ENCODE peak calls at places on chromosomes 13 and 19, in eight cellular contexts. One of them, this sample, is unnamed.

GRCh38 chr19:38424272-38424671 is 1.7 kb downstream of the RASGRP4 start:
- DNase-seq in spleen: no peak
- DNase-seq in stomach: no peak
- DNase-seq in H1: no peak
- DNase-seq in suprapubic skin: no peak
- DNase-seq in HCT116: no peak
- DNase-seq in endothelial cell of umbilical vein: no peak
- DNase-seq in GM12878: no peak
- DNase-seq in this sample: no peak

GRCh38 chr13:93859666-93860065 is 619.8 kb downstream of the DCT start:
- DNase-seq in stomach: no peak
- DNase-seq in suprapubic skin: no peak
- DNase-seq in H1: no peak
- DNase-seq in spleen: no peak
- DNase-seq in endothelial cell of umbilical vein: no peak
- DNase-seq in GM12878: no peak
- DNase-seq in HCT116: no peak
- DNase-seq in this sample: no peak

GRCh38 chr19:11578342-11579142 is 1.1 kb upstream of the ACP5 start:
- DNase-seq in spleen: peak; percentile 89
- DNase-seq in endothelial cell of umbilical vein: peak; percentile 19
- DNase-seq in stomach: peak; percentile 67
- DNase-seq in suprapubic skin: no peak
- DNase-seq in HCT116: no peak
- DNase-seq in GM12878: no peak
- DNase-seq in H1: no peak
- DNase-seq in this sample: no peak

GRCh38 chr13:40549500-40550094 is 116.8 kb downstream of the FOXO1 start:
- DNase-seq in suprapubic skin: no peak
- DNase-seq in GM12878: no peak
- DNase-seq in H1: no peak
- DNase-seq in endothelial cell of umbilical vein: no peak
- DNase-seq in HCT116: no peak
- DNase-seq in spleen: no peak
- DNase-seq in stomach: no peak
- DNase-seq in this sample: no peak

GRCh38 chr13:79451500-79451962 is 29.4 kb upstream of the NDFIP2 start:
- DNase-seq in spleen: peak; percentile 71
- DNase-seq in GM12878: peak; percentile 71
- DNase-seq in stomach: no peak
- DNase-seq in HCT116: no peak
- DNase-seq in H1: no peak
- DNase-seq in suprapubic skin: no peak
- DNase-seq in endothelial cell of umbilical vein: peak; percentile 65
- DNase-seq in this sample: no peak

GRCh38 chr19:33376931-33377557 is 3.5 kb downstream of the CEBPG start:
- DNase-seq in suprapubic skin: peak; percentile 48
- DNase-seq in spleen: no peak
- DNase-seq in HCT116: no peak
- DNase-seq in H1: no peak
- DNase-seq in GM12878: no peak
- DNase-seq in endothelial cell of umbilical vein: peak; percentile 42
- DNase-seq in stomach: peak; percentile 41
- DNase-seq in this sample: no peak

GRCh38 chr19:54257116-54257480 is at the start of gene LILRB5:
- DNase-seq in stomach: no peak
- DNase-seq in suprapubic skin: peak; percentile 52
- DNase-seq in H1: no peak
- DNase-seq in spleen: no peak
- DNase-seq in endothelial cell of umbilical vein: no peak
- DNase-seq in HCT116: no peak
- DNase-seq in GM12878: no peak
- DNase-seq in this sample: no peak

GRCh38 chr13:45036206-45036605 is 46.9 kb downstream of the GPALPP1 start:
- DNase-seq in H1: no peak
- DNase-seq in GM12878: no peak
- DNase-seq in endothelial cell of umbilical vein: no peak
- DNase-seq in HCT116: no peak
- DNase-seq in stomach: no peak
- DNase-seq in suprapubic skin: no peak
- DNase-seq in spleen: no peak
- DNase-seq in this sample: no peak

GRCh38 chr13:35630551-35631275 is 154.2 kb upstream of the MAB21L1 start:
- DNase-seq in spleen: no peak
- DNase-seq in HCT116: peak; percentile 40
- DNase-seq in GM12878: no peak
- DNase-seq in suprapubic skin: no peak
- DNase-seq in stomach: no peak
- DNase-seq in H1: no peak
- DNase-seq in endothelial cell of umbilical vein: peak; percentile 13
- DNase-seq in this sample: no peak

GRCh38 chr19:991174-991931 is 7.2 kb downstream of the WDR18 start:
- DNase-seq in GM12878: no peak
- DNase-seq in H1: no peak
- DNase-seq in endothelial cell of umbilical vein: no peak
- DNase-seq in spleen: no peak
- DNase-seq in stomach: no peak
- DNase-seq in HCT116: peak; percentile 22
- DNase-seq in suprapubic skin: no peak
- DNase-seq in this sample: no peak

GRCh38 chr19:35995655-35995993 is 636 bp downstream of the SDHAF1 start:
- DNase-seq in HCT116: no peak
- DNase-seq in spleen: peak; percentile 85
- DNase-seq in GM12878: no peak
- DNase-seq in endothelial cell of umbilical vein: peak; percentile 21
- DNase-seq in H1: no peak
- DNase-seq in stomach: no peak
- DNase-seq in suprapubic skin: no peak
- DNase-seq in this sample: no peak

GRCh38 chr19:43126720-43127119 is 44.2 kb upstream of the PSG2 start:
- DNase-seq in suprapubic skin: no peak
- DNase-seq in spleen: no peak
- DNase-seq in HCT116: no peak
- DNase-seq in stomach: no peak
- DNase-seq in GM12878: no peak
- DNase-seq in endothelial cell of umbilical vein: no peak
- DNase-seq in H1: no peak
- DNase-seq in this sample: no peak

GRCh38 chr13:35219021-35219420 is 257.5 kb downstream of the MAB21L1 start:
- DNase-seq in GM12878: no peak
- DNase-seq in stomach: no peak
- DNase-seq in H1: no peak
- DNase-seq in endothelial cell of umbilical vein: peak; percentile 82
- DNase-seq in suprapubic skin: no peak
- DNase-seq in HCT116: no peak
- DNase-seq in spleen: no peak
- DNase-seq in this sample: no peak

GRCh38 chr13:25633108-25633507 is 261.3 kb downstream of the ATP8A2 start:
- DNase-seq in H1: no peak
- DNase-seq in suprapubic skin: no peak
- DNase-seq in stomach: no peak
- DNase-seq in GM12878: no peak
- DNase-seq in spleen: no peak
- DNase-seq in HCT116: no peak
- DNase-seq in endothelial cell of umbilical vein: no peak
- DNase-seq in this sample: no peak

GRCh38 chr19:2239173-2239572 is 2.5 kb downstream of the SF3A2 start:
- DNase-seq in HCT116: no peak
- DNase-seq in endothelial cell of umbilical vein: no peak
- DNase-seq in H1: no peak
- DNase-seq in spleen: no peak
- DNase-seq in stomach: no peak
- DNase-seq in suprapubic skin: no peak
- DNase-seq in GM12878: no peak
- DNase-seq in this sample: no peak

GRCh38 chr19:2237869-2238153 is 1.2 kb downstream of the SF3A2 start:
- DNase-seq in spleen: no peak
- DNase-seq in suprapubic skin: no peak
- DNase-seq in GM12878: no peak
- DNase-seq in stomach: no peak
- DNase-seq in HCT116: no peak
- DNase-seq in endothelial cell of umbilical vein: no peak
- DNase-seq in H1: no peak
- DNase-seq in this sample: no peak

GRCh38 chr19:2240881-2241760 is 4.5 kb downstream of the SF3A2 start:
- DNase-seq in suprapubic skin: no peak
- DNase-seq in stomach: no peak
- DNase-seq in HCT116: no peak
- DNase-seq in spleen: no peak
- DNase-seq in endothelial cell of umbilical vein: no peak
- DNase-seq in H1: no peak
- DNase-seq in GM12878: no peak
- DNase-seq in this sample: no peak

GRCh38 chr19:2242092-2242537 is 5.5 kb downstream of the SF3A2 start:
- DNase-seq in suprapubic skin: no peak
- DNase-seq in H1: no peak
- DNase-seq in endothelial cell of umbilical vein: no peak
- DNase-seq in stomach: no peak
- DNase-seq in HCT116: no peak
- DNase-seq in spleen: no peak
- DNase-seq in GM12878: no peak
- DNase-seq in this sample: no peak

DNA sequence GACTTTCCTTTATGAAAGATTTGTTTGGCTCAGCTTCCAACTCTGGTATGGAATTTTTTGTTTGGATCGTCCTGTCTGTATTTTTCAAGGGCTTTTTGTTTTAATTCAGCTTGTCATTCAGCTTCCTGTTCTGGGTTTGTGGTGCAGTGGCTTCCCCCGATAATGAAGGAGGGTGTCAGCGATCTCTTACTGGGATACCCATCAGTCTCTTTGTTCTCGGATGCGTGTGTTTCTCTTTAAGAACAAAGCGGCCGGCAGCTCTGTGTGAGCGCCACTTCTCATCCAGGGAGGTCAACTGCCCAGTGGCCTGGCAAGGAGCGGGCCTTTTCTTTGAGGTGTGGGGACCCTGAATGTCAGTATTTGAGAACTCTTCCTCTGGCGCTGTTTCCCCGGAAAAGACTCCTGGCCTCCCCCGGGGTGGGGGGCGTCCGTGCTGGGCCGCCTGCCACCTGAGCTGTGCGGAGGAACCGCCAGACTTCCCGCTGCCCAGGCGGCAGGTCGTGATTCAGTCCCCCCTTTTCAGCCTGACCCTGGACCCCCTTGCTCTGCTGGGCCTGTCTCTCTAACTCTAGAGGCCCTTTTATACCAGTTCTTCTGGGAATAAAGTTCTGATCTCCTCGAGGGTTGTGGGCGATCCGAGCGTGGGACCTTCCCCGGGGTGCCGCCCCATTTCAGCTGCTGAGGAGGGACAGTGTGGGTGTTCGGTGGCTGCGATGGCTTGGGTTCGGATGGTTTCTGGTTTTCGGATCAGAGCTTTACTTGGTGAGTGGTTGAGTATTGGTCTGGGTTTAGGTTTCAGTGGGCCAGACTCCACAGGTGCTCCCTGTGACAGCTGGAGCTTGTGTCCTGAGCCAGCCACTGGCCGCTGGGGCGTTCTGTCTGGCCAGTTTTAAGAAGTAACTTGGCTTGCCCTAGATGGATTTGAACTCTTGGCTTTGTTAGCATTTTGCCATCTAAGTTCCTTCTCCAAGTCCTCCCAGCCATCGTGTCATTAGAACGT is 3.4 kb downstream of the SF3A2 start:
- DNase-seq in H1: no peak
- DNase-seq in endothelial cell of umbilical vein: peak; percentile 96
- DNase-seq in GM12878: no peak
- DNase-seq in stomach: no peak
- DNase-seq in suprapubic skin: no peak
- DNase-seq in HCT116: no peak
- DNase-seq in spleen: no peak
- DNase-seq in this sample: no peak
- TF ChIP-seq POLR2A in H1: no peak
- TF ChIP-seq POLR2A in endothelial cell of umbilical vein: no peak
- TF ChIP-seq POLR2A in GM12878: no peak
- TF ChIP-seq POLR2A in stomach: no peak
- TF ChIP-seq POLR2A in suprapubic skin: no peak
- TF ChIP-seq POLR2A in HCT116: no peak
- TF ChIP-seq POLR2A in spleen: no peak
- TF ChIP-seq POLR2A in this sample: no peak

DNA sequence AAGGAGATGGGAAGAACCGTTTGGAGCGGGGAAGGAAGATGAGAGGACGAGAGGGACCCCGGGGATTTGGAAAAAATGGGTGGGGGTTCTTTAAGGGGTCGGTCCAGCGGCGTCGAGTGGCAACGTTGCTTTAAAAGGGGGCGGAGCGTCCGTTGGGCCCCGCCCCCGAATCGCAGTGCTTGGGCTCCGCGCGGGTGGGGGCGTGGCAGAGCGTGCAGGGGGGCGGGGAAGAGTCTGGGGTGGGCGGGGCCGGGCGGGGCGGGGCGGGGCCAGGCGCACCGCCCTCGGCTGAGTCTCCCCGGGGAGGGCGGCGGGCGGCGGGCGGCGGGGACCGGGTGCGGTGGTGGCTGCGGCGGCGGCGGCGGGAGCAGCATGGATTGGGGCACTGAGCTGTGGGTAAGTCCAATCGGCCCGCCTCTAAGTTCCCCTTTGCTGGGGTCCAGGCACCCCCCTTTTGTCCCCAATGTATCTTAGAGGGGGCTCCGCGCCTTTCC is at the start of gene TRIP10:
- DNase-seq in HCT116: no peak
- DNase-seq in H1: no peak
- DNase-seq in suprapubic skin: peak; percentile 90
- DNase-seq in spleen: peak; percentile 93
- DNase-seq in endothelial cell of umbilical vein: peak; percentile 66
- DNase-seq in GM12878: no peak
- DNase-seq in stomach: peak; percentile 90
- DNase-seq in this sample: peak; percentile 79
- H3K4me3 ChIP-seq in HCT116: peak within 1 kb of the TSS; percentile 95
- H3K4me3 ChIP-seq in H1: peak within 1 kb of the TSS; percentile 84
- H3K4me3 ChIP-seq in suprapubic skin: peak within 1 kb of the TSS; percentile 93
- H3K4me3 ChIP-seq in spleen: peak within 1 kb of the TSS; percentile 66
- H3K4me3 ChIP-seq in endothelial cell of umbilical vein: peak within 1 kb of the TSS; percentile 92
- H3K4me3 ChIP-seq in GM12878: peak within 1 kb of the TSS; percentile 100
- H3K4me3 ChIP-seq in stomach: peak within 1 kb of the TSS; percentile 82
- H3K4me3 ChIP-seq in this sample: peak within 1 kb of the TSS; percentile 80

DNA sequence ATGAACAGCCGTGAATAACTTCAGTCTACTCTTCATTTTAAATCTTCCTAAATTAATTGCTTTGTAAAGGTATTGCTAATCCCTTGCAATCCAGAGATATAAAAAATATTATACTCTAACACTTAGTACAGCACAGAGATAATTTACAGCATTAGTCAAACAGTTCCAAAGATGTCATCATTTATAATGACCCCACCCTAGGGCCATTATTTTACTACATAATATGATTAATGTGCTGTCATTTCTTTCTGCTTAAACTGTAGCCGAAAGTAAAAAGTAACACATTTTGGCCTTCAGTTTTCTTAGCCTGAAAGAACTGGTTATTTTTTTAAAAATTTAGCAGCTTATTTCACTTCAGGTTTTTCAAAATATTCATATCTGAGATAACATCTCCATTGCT is 256.3 kb upstream of the RFC3 start:
- DNase-seq in stomach: no peak
- DNase-seq in GM12878: no peak
- DNase-seq in HCT116: no peak
- DNase-seq in spleen: no peak
- DNase-seq in endothelial cell of umbilical vein: no peak
- DNase-seq in suprapubic skin: no peak
- DNase-seq in H1: no peak
- DNase-seq in this sample: no peak
- TF ChIP-seq POLR2AphosphoS5 in stomach: no peak
- TF ChIP-seq POLR2AphosphoS5 in GM12878: no peak
- TF ChIP-seq POLR2AphosphoS5 in HCT116: no peak
- TF ChIP-seq POLR2AphosphoS5 in spleen: no peak
- TF ChIP-seq POLR2AphosphoS5 in endothelial cell of umbilical vein: no peak
- TF ChIP-seq POLR2AphosphoS5 in suprapubic skin: no peak
- TF ChIP-seq POLR2AphosphoS5 in H1: no peak
- TF ChIP-seq POLR2AphosphoS5 in this sample: no peak

GRCh38 chr13:51342706-51343105 is 3.2 kb downstream of the SERPINE3 start:
- DNase-seq in endothelial cell of umbilical vein: no peak
- DNase-seq in GM12878: no peak
- DNase-seq in stomach: no peak
- DNase-seq in HCT116: no peak
- DNase-seq in suprapubic skin: no peak
- DNase-seq in H1: no peak
- DNase-seq in spleen: no peak
- DNase-seq in this sample: no peak
- TF ChIP-seq POLR2A in endothelial cell of umbilical vein: no peak
- TF ChIP-seq POLR2A in GM12878: no peak
- TF ChIP-seq POLR2A in stomach: no peak
- TF ChIP-seq POLR2A in HCT116: no peak
- TF ChIP-seq POLR2A in suprapubic skin: no peak
- TF ChIP-seq POLR2A in H1: no peak
- TF ChIP-seq POLR2A in spleen: no peak
- TF ChIP-seq POLR2A in this sample: no peak

This sample was measured in breast epithelium.